ENCODE peak calls at places on chromosomes 11 and 22, in five cellular contexts. O, U, Y, A and T are unnamed samples.

GRCh38 chr11:45100338-45100737 is 46.1 kb upstream of the PRDM11 start:
- DNase-seq in O (peak; percentile 22), U (no peak), Y (no peak), A (peak; percentile 23), T (peak; percentile 49)

GRCh38 chr11:76637491-76638266 is 32.9 kb downstream of the LRRC32 start:
- DNase-seq in O (peak; percentile 62), U (no peak), Y (no peak), A (no peak), T (no peak)

GRCh38 chr11:10305964-10306918 is 1.4 kb downstream of the ADM start:
- DNase-seq in O (peak; percentile 43), U (peak; percentile 37), Y (no peak), A (peak; percentile 34), T (no peak)

GRCh38 chr22:38754247-38755154 is 1.3 kb downstream of the SUN2 start:
- DNase-seq in O (peak; percentile 48), U (peak; percentile 86), Y (no peak), A (peak; percentile 67), T (peak; percentile 52)

GRCh38 chr11:118910309-118911112 is 15.2 kb downstream of the BCL9L start:
- DNase-seq in O (peak; percentile 44), U (peak; percentile 94), Y (no peak), A (peak; percentile 93), T (no peak)

GRCh38 chr11:62394825-62395538 is 23.9 kb upstream of the SCGB1A1 start:
- DNase-seq in O (peak; percentile 86), U (peak; percentile 88), Y (peak; percentile 61), A (peak; percentile 93), T (peak; percentile 57)

GRCh38 chr11:30635401-30635989 is 49.3 kb upstream of the MPPED2 start:
- DNase-seq in O (peak; percentile 1), U (peak; percentile 4), Y (no peak), A (no peak), T (no peak)

GRCh38 chr22:44348963-44349950 is 36.5 kb upstream of the SHISAL1 start:
- DNase-seq in O (no peak), U (peak; percentile 54), Y (no peak), A (no peak), T (no peak)

GRCh38 chr11:70826541-70826943 is 425.8 kb downstream of the SHANK2 start:
- DNase-seq in O (no peak), U (no peak), Y (no peak), A (no peak), T (no peak)

GRCh38 chr11:84289381-84289906 is 1003.3 kb upstream of the CCDC90B start:
- DNase-seq in O (no peak), U (peak; percentile 12), Y (no peak), A (peak; percentile 6), T (no peak)

GRCh38 chr11:123033895-123034294 is 28.0 kb downstream of the HSPA8 start:
- DNase-seq in O (peak; percentile 32), U (no peak), Y (no peak), A (no peak), T (no peak)

GRCh38 chr11:44752262-44752661 is 25.5 kb downstream of the TSPAN18 start:
- DNase-seq in O (no peak), U (no peak), Y (no peak), A (no peak), T (no peak)

GRCh38 chr11:94649925-94650623 is 82.9 kb downstream of the PIWIL4 start:
- DNase-seq in O (no peak), U (no peak), Y (no peak), A (no peak), T (no peak)

GRCh38 chr22:32378703-32379272 is 21.1 kb downstream of the RFPL3 start:
- DNase-seq in O (peak; percentile 62), U (peak; percentile 8), Y (peak; percentile 54), A (peak; percentile 58), T (peak; percentile 27)

GRCh38 chr22:30649430-30650007 is 13.9 kb downstream of the SLC35E4 start:
- DNase-seq in O (peak; percentile 66), U (peak; percentile 77), Y (peak; percentile 78), A (peak; percentile 90), T (no peak)

GRCh38 chr11:10208045-10208674 is 85.9 kb downstream of the SBF2 start:
- DNase-seq in O (peak; percentile 73), U (peak; percentile 74), Y (peak; percentile 58), A (peak; percentile 74), T (no peak)

GRCh38 chr11:109956124-109956793 is 136.9 kb upstream of the ZC3H12C start:
- DNase-seq in O (no peak), U (no peak), Y (no peak), A (no peak), T (no peak)

GRCh38 chr22:23068832-23069385 is 1.4 kb upstream of the GNAZ start:
- DNase-seq in O (no peak), U (no peak), Y (no peak), A (no peak), T (no peak)

GRCh38 chr22:33006955-33007318 is 51.2 kb downstream of the SYN3 start:
- DNase-seq in O (no peak), U (no peak), Y (no peak), A (no peak), T (no peak)

GRCh38 chr11:45995342-45995734 is 72.9 kb downstream of the LARGE2 start:
- DNase-seq in O (no peak), U (no peak), Y (no peak), A (no peak), T (no peak)

GRCh38 chr11:73410627-73411026 is 34.4 kb downstream of the RELT start:
- DNase-seq in O (no peak), U (no peak), Y (no peak), A (no peak), T (no peak)

GRCh38 chr11:119964136-119965025 is 173.5 kb downstream of the TRIM29 start:
- DNase-seq in O (no peak), U (no peak), Y (no peak), A (no peak), T (no peak)

GRCh38 chr11:89613916-89614315 is 96.2 kb upstream of the TRIM77 start:
- DNase-seq in O (peak; percentile 20), U (no peak), Y (no peak), A (no peak), T (no peak)

GRCh38 chr11:100550298-100550697 is 136.8 kb upstream of the ARHGAP42 start:
- DNase-seq in O (no peak), U (no peak), Y (no peak), A (no peak), T (no peak)

GRCh38 chr11:82927264-82927880 is 25.8 kb downstream of the DDIAS start:
- DNase-seq in O (peak; percentile 59), U (peak; percentile 69), Y (peak; percentile 34), A (peak; percentile 80), T (peak; percentile 13)

GRCh38 chr11:64852804-64853520 is 8.5 kb upstream of the CDC42BPG start:
- DNase-seq in O (no peak), U (no peak), Y (no peak), A (no peak), T (no peak)

GRCh38 chr22:20238567-20239062 is 29.5 kb downstream of the RTN4R start:
- DNase-seq in O (peak; percentile 30), U (no peak), Y (peak; percentile 13), A (peak; percentile 30), T (peak; percentile 82)

GRCh38 chr22:30919973-30920372 is 48.6 kb downstream of the MORC2 start:
- DNase-seq in O (no peak), U (no peak), Y (no peak), A (no peak), T (no peak)

GRCh38 chr11:67054851-67055523 is 1.7 kb upstream of the RHOD start:
- DNase-seq in O (peak; percentile 65), U (peak; percentile 81), Y (peak; percentile 26), A (peak; percentile 99), T (peak; percentile 16)

DNA sequence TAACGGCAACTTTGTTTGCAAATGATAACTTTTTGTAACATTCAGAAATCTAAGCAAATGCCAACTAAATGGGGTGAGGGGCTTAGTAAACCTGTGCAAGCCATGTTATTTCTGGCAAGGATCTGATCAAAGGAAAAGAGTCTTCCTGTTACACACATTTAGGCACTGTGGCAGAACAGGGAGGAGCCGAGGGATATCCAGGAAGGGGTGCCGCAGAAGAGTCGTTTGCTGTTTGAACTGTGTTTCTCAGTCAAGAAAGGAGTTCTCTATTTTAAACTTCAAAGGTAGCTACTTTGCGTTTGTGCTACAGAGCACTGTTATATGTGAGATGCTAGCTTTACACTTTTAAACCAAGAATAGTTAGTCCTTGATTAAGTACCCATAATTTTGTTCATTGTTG is 175.5 kb downstream of the ETS1 start:
- DNase-seq in O (peak; percentile 15), U (no peak), Y (no peak), A (no peak), T (peak; percentile 14)
- H3K4me1 ChIP-seq in O (peaks cover 2% of the 10 kb centered on the region), U (peaks cover 19% of the 10 kb centered on the region), Y (no peaks in the 10 kb centered on the region), A (peaks cover 54% of the 10 kb centered on the region), T (no peaks in the 10 kb centered on the region)

GRCh38 chr11:2445107-2445947 is 519 bp downstream of the KCNQ1 start:
- DNase-seq in O (no peak), U (no peak), Y (no peak), A (no peak), T (no peak)
- TF ChIP-seq EZH2 in O (peak; percentile 24), U (no peak), Y (no peak), A (no peak), T (no peak)

GRCh38 chr11:104856607-104857006 is 41.7 kb downstream of the CASP12 start:
- DNase-seq in O (no peak), U (no peak), Y (no peak), A (no peak), T (no peak)
- H3K27ac ChIP-seq in O (no peak overlapping the region), U (no peak overlapping the region), Y (no peak overlapping the region), A (no peak overlapping the region), T (no peak overlapping the region)

GRCh38 chr22:35795476-35795875 is 77.8 kb downstream of the APOL5 start:
- DNase-seq in O (no peak), U (no peak), Y (no peak), A (peak; percentile 20), T (no peak)

GRCh38 chr22:35797411-35797810 is 79.7 kb downstream of the APOL5 start:
- DNase-seq in O (no peak), U (no peak), Y (no peak), A (no peak), T (no peak)

DNA sequence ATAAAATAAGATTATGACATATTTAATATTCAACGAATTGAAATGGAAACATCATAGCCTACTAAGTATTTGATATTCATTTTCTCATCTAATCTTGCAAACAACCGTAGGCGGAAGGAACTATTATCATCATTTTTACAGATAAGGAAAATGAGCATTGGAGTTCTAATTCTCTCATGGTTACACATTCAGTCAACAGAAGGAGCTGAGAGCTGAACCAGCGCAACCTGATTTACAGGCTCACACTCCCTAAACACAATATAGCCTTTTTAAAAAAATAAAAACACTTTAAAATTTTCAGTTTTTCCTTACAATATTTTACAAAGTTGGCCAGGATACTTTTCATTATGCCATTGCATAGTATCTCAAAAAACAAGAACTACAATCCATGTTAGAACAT is 74.8 kb downstream of the APOL5 start:
- DNase-seq in O (no peak), U (no peak), Y (no peak), A (peak; percentile 50), T (no peak)
- H3K4me1 ChIP-seq in O (no peaks in the 10 kb centered on the region), U (no peaks in the 10 kb centered on the region), Y (no peaks in the 10 kb centered on the region), A (peaks cover 5% of the 10 kb centered on the region), T (no peaks in the 10 kb centered on the region)

GRCh38 chr11:1460396-1460795 is 26.2 kb downstream of the MOB2 start:
- DNase-seq in O (no peak), U (peak; percentile 86), Y (no peak), A (no peak), T (no peak)
- TF ChIP-seq EZH2 in O (no peak), U (no peak), Y (no peak), A (no peak), T (no peak)